ENCODE peak calls at places on chromosomes 4 and X, in seven cellular contexts. Q, E, L, O, B, H and S are unnamed samples. For H3K27me3, the result is how much of the 10 kb centered on the place peaks cover.

GRCh38 chr4:136680271-136680670 is 852.0 kb downstream of the PCDH18 start:
- DNase-seq in H (no peak), L (no peak), E (no peak), Q (no peak), B (no peak), O (no peak), S (no peak)

GRCh38 chrX:30643313-30643821 is 9.9 kb upstream of the GK start:
- DNase-seq in H (no peak), L (peak), Q (no peak), B (no peak), E (no peak), O (no peak), S (no peak)

GRCh38 chrX:153521034-153521433 is 3.6 kb downstream of the ATP2B3 start:
- DNase-seq in E (no peak), H (no peak), Q (no peak), B (no peak), L (peak), O (no peak), S (no peak)

GRCh38 chr4:73978886-73979285 is 2.9 kb downstream of the PF4 start:
- DNase-seq in L (peak), O (no peak), Q (no peak), E (no peak), B (no peak), H (no peak), S (peak)

GRCh38 chr4:8000247-8000646 is 60.6 kb upstream of the AFAP1 start:
- DNase-seq in E (no peak), Q (no peak), L (no peak), H (no peak), O (no peak), B (no peak), S (no peak)

GRCh38 chr4:185847352-185848078 is 35.5 kb upstream of the SORBS2 start:
- DNase-seq in H (no peak), Q (no peak), O (no peak), E (no peak), L (peak), B (no peak), S (peak)

GRCh38 chrX:3599787-3600465 is 113.5 kb downstream of the PRKX start:
- DNase-seq in L (no peak), B (no peak), Q (no peak), O (no peak), H (no peak), E (no peak), S (no peak)

GRCh38 chrX:72382199-72382590 is 76.5 kb upstream of the CITED1 start:
- DNase-seq in O (no peak), E (no peak), Q (no peak), L (no peak), B (no peak), H (no peak), S (no peak)

GRCh38 chr4:182978152-182978827 is 61.1 kb upstream of the DCTD start:
- DNase-seq in L (no peak), Q (peak), H (no peak), B (no peak), E (no peak), O (peak), S (peak)

GRCh38 chr4:174207370-174207769 is 76.1 kb downstream of the FBXO8 start:
- DNase-seq in E (no peak), B (no peak), L (no peak), O (no peak), Q (no peak), H (no peak), S (no peak)

GRCh38 chr4:11739992-11740391 is 311.3 kb upstream of the HS3ST1 start:
- DNase-seq in O (peak), H (no peak), L (peak), B (no peak), E (no peak), Q (no peak), S (no peak)

DNA sequence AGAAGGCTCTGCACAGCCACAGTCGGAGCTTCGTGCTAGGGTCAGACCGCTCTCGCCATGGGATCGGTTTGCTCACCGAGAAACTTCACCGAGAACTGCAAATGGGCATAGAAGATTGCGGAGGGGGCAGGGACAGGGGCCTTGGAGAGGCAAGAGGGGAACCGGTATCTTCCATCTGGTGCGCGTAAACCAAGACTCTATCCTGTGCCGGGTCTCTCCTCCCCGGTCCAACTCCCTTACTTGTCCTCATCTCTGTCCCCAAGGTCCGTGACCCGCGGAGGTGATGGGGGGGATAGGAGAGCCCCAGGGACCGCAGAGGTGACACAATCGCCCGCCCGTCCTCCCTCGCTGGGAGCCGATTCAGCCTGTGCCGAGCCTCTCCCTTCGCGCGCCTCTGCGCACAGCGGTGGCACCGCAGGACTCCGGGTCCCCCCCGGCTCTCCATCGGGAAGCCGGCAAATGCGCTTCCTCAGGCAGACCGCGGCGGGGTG is 960 bp downstream of the SCD5 start:
- DNase-seq in Q (no peak), B (no peak), E (no peak), L (peak), H (no peak), O (peak), S (no peak)
- H3K4me3 ChIP-seq in Q (peak), B (peak), E (peak), L (peak), H (no peak), O (peak), S (peak)

GRCh38 chrX:27446423-27446822 is 16.7 kb downstream of the PPP4R3C start:
- DNase-seq in B (no peak), O (no peak), L (peak), Q (no peak), E (no peak), H (no peak), S (no peak)

GRCh38 chrX:27438937-27439336 is 24.2 kb downstream of the PPP4R3C start:
- DNase-seq in L (no peak), E (no peak), B (no peak), Q (no peak), H (no peak), O (no peak), S (no peak)

GRCh38 chrX:27439771-27440170 is 23.4 kb downstream of the PPP4R3C start:
- DNase-seq in E (no peak), Q (no peak), O (peak), B (no peak), H (no peak), L (no peak), S (no peak)

GRCh38 chrX:27445438-27445837 is 17.7 kb downstream of the PPP4R3C start:
- DNase-seq in B (no peak), H (no peak), E (no peak), O (no peak), Q (no peak), L (no peak), S (no peak)

DNA sequence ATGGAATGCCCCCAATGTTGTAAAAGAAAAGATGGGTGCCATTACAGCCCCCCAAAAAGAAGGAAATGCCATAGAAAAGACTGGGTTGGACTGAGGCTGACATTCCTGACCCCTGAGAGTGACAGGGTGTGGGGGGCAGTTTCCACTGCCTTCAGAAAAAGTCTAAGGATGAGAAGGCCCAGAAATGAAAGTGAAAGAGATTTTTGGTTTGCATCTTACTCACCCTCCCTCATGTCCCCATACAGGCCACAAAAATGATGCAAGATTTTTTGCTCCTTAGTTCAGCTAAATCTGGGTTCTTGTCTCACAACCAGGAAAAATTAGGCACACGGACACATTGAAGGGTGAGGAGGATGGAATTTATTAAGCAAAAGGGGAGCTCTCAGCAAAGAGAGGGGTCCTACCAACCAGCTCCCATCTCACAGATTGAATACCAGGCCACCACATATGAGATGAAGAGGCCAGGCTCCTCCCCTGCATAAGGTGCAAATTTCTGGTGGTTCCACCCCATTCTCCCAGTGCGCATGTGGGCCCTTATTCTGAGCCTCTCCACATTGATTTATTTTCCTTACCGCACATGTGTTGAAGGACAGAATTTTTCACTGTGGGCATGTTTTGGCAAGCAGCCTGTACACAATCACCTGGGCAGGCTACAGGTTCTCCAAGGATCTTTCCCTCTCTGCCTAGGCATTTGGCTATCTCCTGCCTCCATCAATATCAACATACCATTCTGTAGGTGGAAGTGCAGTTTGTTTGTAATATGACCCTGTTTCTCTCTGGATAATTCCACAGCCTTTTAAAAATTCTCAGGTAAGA is 18.8 kb downstream of the PPP4R3C start:
- DNase-seq in L (peak), H (no peak), E (no peak), B (no peak), O (no peak), Q (no peak), S (no peak)
- H3K27me3 ChIP-seq in L (under half), H (under half), E (under half), B (under half), O (under half), Q (under half), S (under half)

DNA sequence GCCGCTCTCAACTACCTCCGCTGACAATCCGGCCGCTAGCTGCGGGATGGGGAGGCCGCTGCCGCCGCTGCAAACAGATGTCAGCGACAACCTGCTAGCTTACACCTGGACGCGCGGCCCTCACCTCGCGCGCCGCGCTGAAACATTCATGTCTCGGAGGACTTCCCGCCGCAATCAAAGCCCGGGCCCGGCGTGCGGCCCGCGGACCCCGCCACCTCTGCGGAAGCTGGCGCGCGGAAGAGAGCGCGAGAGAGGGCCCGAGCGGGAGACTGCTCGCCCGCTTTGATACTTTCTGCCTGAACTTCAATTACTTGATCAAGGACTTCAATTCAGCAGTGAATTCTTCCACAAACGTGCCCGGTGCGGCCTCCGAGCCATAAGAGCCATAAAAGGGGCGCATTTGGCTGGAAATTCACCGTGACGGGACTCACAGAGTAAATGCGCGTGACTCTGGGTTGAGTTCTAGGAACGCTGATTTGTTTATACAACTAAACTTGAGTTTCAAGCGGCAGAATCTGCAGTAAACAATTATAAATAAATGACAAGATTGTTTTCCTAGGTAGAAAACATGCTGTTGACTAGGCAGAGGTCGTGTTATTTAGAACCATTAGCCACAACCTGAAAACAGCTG is 108.2 kb downstream of the ANTXR2 start:
- DNase-seq in O (no peak), E (no peak), H (no peak), Q (no peak), B (no peak), L (peak), S (no peak)
- H3K4me3 ChIP-seq in O (no peak), E (no peak), H (no peak), Q (no peak), B (no peak), L (no peak), S (no peak)

GRCh38 chrX:40148439-40149285 is 50.9 kb upstream of the BCOR start:
- DNase-seq in H (no peak), O (peak), B (no peak), Q (no peak), L (no peak), E (no peak), S (no peak)

GRCh38 chrX:40149286-40150175 is 51.8 kb upstream of the BCOR start:
- DNase-seq in L (no peak), Q (no peak), H (no peak), B (no peak), O (no peak), E (no peak), S (no peak)

GRCh38 chrX:40146471-40147398 is 49.0 kb upstream of the BCOR start:
- DNase-seq in L (no peak), B (peak), Q (no peak), O (no peak), E (no peak), H (no peak), S (no peak)

GRCh38 chrX:40147399-40148188 is 49.8 kb upstream of the BCOR start:
- DNase-seq in O (no peak), L (no peak), H (no peak), Q (no peak), B (no peak), E (no peak), S (no peak)

GRCh38 chrX:40148189-40148438 is 50.4 kb upstream of the BCOR start:
- DNase-seq in E (no peak), H (no peak), B (no peak), L (no peak), O (no peak), Q (no peak), S (no peak)
- H3K27me3 ChIP-seq in E (under half), H (under half), B (under half), L (under half), O (under half), Q (under half), S (under half)

DNA sequence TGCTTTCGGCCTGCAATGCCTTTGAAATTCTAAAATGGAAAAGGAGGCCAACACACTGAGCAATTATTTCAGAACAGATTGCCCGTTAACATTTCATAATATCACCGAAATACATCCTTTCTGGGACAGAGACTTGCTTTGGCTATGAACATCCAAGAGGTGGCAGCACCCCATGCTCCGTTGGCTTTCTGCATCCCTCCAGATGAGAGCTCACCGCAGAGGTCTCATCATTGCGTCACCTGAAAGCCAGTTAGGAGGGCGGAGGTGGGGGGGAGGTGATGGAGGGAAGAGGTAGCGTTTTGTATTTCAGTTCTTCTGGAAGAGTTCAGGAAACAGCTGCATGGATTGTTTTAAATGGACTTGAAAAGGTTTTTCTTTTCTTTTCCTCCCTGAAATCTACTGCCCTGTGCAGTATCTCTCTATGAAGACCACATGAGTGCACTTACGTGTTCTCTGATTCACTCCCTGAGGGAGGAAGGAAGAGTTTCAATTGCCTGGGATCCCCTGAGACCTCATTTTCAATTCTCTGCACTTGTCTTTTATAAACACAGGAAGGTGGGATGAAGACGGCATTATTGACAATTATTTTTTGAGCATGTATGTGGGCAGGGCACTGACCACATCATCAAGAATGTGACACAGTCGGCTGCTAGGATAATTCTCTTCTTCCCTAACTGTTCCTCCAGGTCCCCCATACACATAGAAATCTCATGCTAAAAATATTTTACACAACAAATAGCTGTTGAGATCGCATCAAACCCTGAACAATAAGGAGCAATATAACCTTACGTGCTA is 166.9 kb upstream of the PGRMC2 start:
- DNase-seq in O (peak), Q (peak), H (peak), B (peak), E (peak), L (peak), S (peak)
- H3K4me3 ChIP-seq in O (no peak), Q (no peak), H (no peak), B (no peak), E (peak), L (no peak), S (no peak)

DNA sequence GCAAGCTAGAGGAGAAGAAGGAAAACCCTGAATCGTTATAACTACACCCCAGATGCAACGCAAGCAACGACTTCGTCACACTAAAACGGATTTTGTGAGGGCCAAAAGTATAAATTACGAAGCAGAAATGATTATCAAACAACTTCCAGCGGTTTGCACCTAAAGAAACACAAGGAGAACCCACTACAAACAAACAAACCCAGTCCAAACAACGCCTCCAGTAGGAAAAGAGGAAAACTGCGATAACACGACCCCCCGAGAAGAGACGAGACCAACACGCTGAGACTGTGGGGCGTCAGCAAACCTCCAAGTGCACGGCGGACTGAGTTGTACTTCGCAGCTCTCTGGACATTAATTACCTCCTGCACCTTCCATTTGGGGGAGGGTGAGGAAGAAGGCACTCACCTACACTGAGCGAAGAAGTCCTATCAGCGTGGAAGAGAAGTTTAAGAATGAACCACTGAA is at the start of gene MAB21L2:
- DNase-seq in O (no peak), H (no peak), L (peak), Q (no peak), E (no peak), B (no peak), S (no peak)
- H3K27me3 ChIP-seq in O (under half), H (under half), L (under half), Q (under half), E (under half), B (under half), S (under half)

GRCh38 chr4:102761902-102762301 is 1.1 kb upstream of the MANBA start:
- DNase-seq in E (no peak), Q (no peak), H (no peak), O (no peak), L (no peak), B (no peak), S (no peak)
- H3K4me3 ChIP-seq in E (peak), Q (peak), H (no peak), O (no peak), L (peak), B (no peak), S (no peak)